ENCODE peak calls at places on chromosomes 7 and 10, in five cellular contexts. B, F, T, O and R are unnamed samples.

GRCh38 chr10:49280001-49280408 is 19.0 kb upstream of the C10orf71 start:
- DNase-seq in B (no peak), F (no peak), T (no peak), O (no peak), R (no peak)

GRCh38 chr10:124030061-124030460 is 63.3 kb downstream of the CHST15 start:
- DNase-seq in B (no peak), F (no peak), T (no peak), O (no peak), R (no peak)

GRCh38 chr7:2774935-2775334 is 69.2 kb downstream of the GNA12 start:
- DNase-seq in B (no peak), F (no peak), T (no peak), O (no peak), R (no peak)

GRCh38 chr10:60188548-60188947 is 201.1 kb downstream of the ANK3 start:
- DNase-seq in B (no peak), F (no peak), T (no peak), O (no peak), R (no peak)

GRCh38 chr10:49761789-49762565 is at the start of gene OGDHL:
- DNase-seq in B (peak; percentile 91), F (peak; percentile 28), T (no peak), O (peak; percentile 28), R (peak; percentile 90)

GRCh38 chr10:43310872-43311271 is 44.0 kb upstream of the RASGEF1A start:
- DNase-seq in B (no peak), F (no peak), T (no peak), O (no peak), R (no peak)

GRCh38 chr10:89515031-89515841 is 20.2 kb downstream of the SLC16A12 start:
- DNase-seq in B (no peak), F (no peak), T (no peak), O (no peak), R (no peak)

GRCh38 chr10:76583711-76584161 is 1053.9 kb downstream of the KCNMA1 start:
- DNase-seq in B (no peak), F (no peak), T (no peak), O (no peak), R (no peak)

GRCh38 chr7:66099551-66100407 is 14.9 kb upstream of the CRCP start:
- DNase-seq in B (peak; percentile 66), F (no peak), T (no peak), O (no peak), R (no peak)

GRCh38 chr10:11899067-11899876 is 76.1 kb downstream of the PROSER2 start:
- DNase-seq in B (no peak), F (no peak), T (no peak), O (no peak), R (no peak)

GRCh38 chr7:141654551-141654950 is 47.4 kb downstream of the DENND11 start:
- DNase-seq in B (no peak), F (peak; percentile 77), T (peak; percentile 23), O (peak; percentile 70), R (peak; percentile 83)

GRCh38 chr10:1057106-1057657 is 997 bp downstream of the WDR37 start:
- DNase-seq in B (no peak), F (no peak), T (no peak), O (no peak), R (peak; percentile 15)

GRCh38 chr7:157851501-157852067 is 514.8 kb downstream of the DNAJB6 start:
- DNase-seq in B (peak; percentile 63), F (no peak), T (no peak), O (peak; percentile 17), R (peak; percentile 25)

GRCh38 chr7:42090056-42090455 is 147.0 kb downstream of the GLI3 start:
- DNase-seq in B (no peak), F (no peak), T (no peak), O (no peak), R (no peak)

GRCh38 chr7:123208793-123209192 is 9.0 kb upstream of the SLC13A1 start:
- DNase-seq in B (no peak), F (no peak), T (no peak), O (peak; percentile 25), R (no peak)

GRCh38 chr7:47596502-47597202 is 14.7 kb upstream of the TNS3 start:
- DNase-seq in B (no peak), F (no peak), T (no peak), O (peak; percentile 28), R (no peak)

GRCh38 chr7:81150951-81151361 is 232.1 kb upstream of the SEMA3C start:
- DNase-seq in B (no peak), F (no peak), T (no peak), O (peak; percentile 25), R (no peak)

GRCh38 chr10:10609379-10609955 is 408.2 kb upstream of the CELF2 start:
- DNase-seq in B (no peak), F (no peak), T (no peak), O (no peak), R (no peak)

GRCh38 chr7:142507799-142508198 is 241.5 kb upstream of the PRSS1 start:
- DNase-seq in B (no peak), F (no peak), T (no peak), O (no peak), R (no peak)

GRCh38 chr10:60025279-60025678 is 118.9 kb upstream of the CCDC6 start:
- DNase-seq in B (no peak), F (no peak), T (no peak), O (no peak), R (no peak)

GRCh38 chr7:132771301-132771730 is 195.0 kb upstream of the PLXNA4 start:
- DNase-seq in B (no peak), F (no peak), T (no peak), O (no peak), R (no peak)

GRCh38 chr7:101923276-101923985 is 106.0 kb downstream of the CUX1 start:
- DNase-seq in B (no peak), F (no peak), T (no peak), O (no peak), R (no peak)

GRCh38 chr10:103491729-103492364 is 1.7 kb upstream of the NEURL1 start:
- DNase-seq in B (no peak), F (no peak), T (no peak), O (peak; percentile 25), R (no peak)

GRCh38 chr7:29748286-29749099 is 57.8 kb upstream of the WIPF3 start:
- DNase-seq in B (no peak), F (peak; percentile 33), T (no peak), O (peak; percentile 38), R (no peak)

GRCh38 chr10:18205098-18205834 is 65.0 kb downstream of the CACNB2 start:
- DNase-seq in B (no peak), F (no peak), T (no peak), O (no peak), R (no peak)

GRCh38 chr7:114217026-114217425 is 197.6 kb upstream of the FOXP2 start:
- DNase-seq in B (no peak), F (no peak), T (no peak), O (no peak), R (no peak)

GRCh38 chr10:122374859-122375721 is 582 bp downstream of the PLEKHA1 start:
- DNase-seq in B (peak; percentile 78), F (no peak), T (peak; percentile 47), O (peak; percentile 21), R (peak; percentile 64)

GRCh38 chr7:44138698-44139097 is 2.4 kb downstream of the MYL7 start:
- DNase-seq in B (no peak), F (no peak), T (no peak), O (no peak), R (no peak)

GRCh38 chr7:121429803-121430202 is 33.7 kb upstream of the FAM3C start:
- DNase-seq in B (no peak), F (no peak), T (no peak), O (no peak), R (no peak)

GRCh38 chr7:41573017-41573416 is 129.9 kb downstream of the INHBA start:
- DNase-seq in B (no peak), F (no peak), T (no peak), O (no peak), R (no peak)

GRCh38 chr10:75014516-75015230 is 96.8 kb upstream of the SAMD8 start:
- DNase-seq in B (no peak), F (no peak), T (no peak), O (no peak), R (no peak)
- TF ChIP-seq SUZ12 in B (no peak), F (no peak), T (no peak), O (no peak), R (no peak)

DNA sequence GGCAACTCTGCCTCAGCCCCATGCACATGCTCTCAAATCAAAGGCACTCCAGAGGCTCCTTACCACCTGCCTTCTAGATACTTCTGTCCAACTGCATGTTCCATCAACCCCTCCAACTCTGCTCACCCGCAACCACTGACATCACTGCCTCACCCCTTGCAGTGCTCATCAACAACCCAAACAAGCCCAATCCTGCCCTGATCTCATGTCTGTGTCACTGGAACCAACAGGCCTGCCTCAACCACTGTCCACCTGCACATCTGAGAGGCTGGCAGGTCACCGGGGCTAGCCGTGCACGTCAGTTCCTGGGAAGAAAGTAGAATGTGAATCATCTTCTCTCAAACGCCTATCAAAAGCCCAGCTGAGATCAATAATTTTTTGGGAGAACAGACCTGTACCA is 33.3 kb downstream of the CTBP2 start:
- DNase-seq in B (no peak), F (no peak), T (no peak), O (no peak), R (no peak)
- TF ChIP-seq SUZ12 in B (no peak), F (no peak), T (no peak), O (no peak), R (no peak)

GRCh38 chr10:98045785-98046389 is 15.5 kb upstream of the CRTAC1 start:
- DNase-seq in B (peak; percentile 79), F (peak; percentile 69), T (no peak), O (peak; percentile 52), R (peak; percentile 82)
- TF ChIP-seq SUZ12 in B (no peak), F (no peak), T (no peak), O (no peak), R (no peak)

GRCh38 chr10:4775808-4776207 is 50.2 kb upstream of the AKR1E2 start:
- DNase-seq in B (no peak), F (no peak), T (no peak), O (no peak), R (no peak)
- TF ChIP-seq SUZ12 in B (no peak), F (no peak), T (no peak), O (no peak), R (no peak)

GRCh38 chr10:14954934-14955333 is 1.0 kb upstream of the DCLRE1C start:
- DNase-seq in B (no peak), F (no peak), T (no peak), O (no peak), R (no peak)

GRCh38 chr10:14954001-14954770 is at the start of gene DCLRE1C:
- DNase-seq in B (peak; percentile 90), F (peak; percentile 59), T (peak; percentile 82), O (peak; percentile 88), R (peak; percentile 88)

GRCh38 chr10:14949291-14949690 is 4.6 kb downstream of the DCLRE1C start:
- DNase-seq in B (no peak), F (no peak), T (no peak), O (no peak), R (no peak)

GRCh38 chr10:14952851-14953451 is 945 bp downstream of the DCLRE1C start:
- DNase-seq in B (no peak), F (peak; percentile 22), T (no peak), O (no peak), R (no peak)

GRCh38 chr10:14953452-14954000 is 370 bp downstream of the DCLRE1C start:
- DNase-seq in B (no peak), F (peak; percentile 3), T (peak; percentile 40), O (no peak), R (peak; percentile 48)
- TF ChIP-seq SUZ12 in B (no peak), F (no peak), T (no peak), O (no peak), R (no peak)

GRCh38 chr10:86632009-86632800 is 22.1 kb upstream of the OPN4 start:
- DNase-seq in B (peak; percentile 87), F (peak; percentile 42), T (no peak), O (no peak), R (no peak)
- TF ChIP-seq SUZ12 in B (no peak), F (no peak), T (no peak), O (no peak), R (no peak)